ENCODE peak calls at places on chromosomes 16 and 17, in four cellular contexts. One of them, this sample, is unnamed.

GRCh38 chr17:75828051-75828400 is 16.2 kb downstream of the UNC13D start:
- DNase-seq in activated CD8-positive, alpha-beta T cell treated with anti-CD3 and anti-CD28 coated beads for 36 hours: peak; percentile 67
- DNase-seq in MM.1S: no peak
- DNase-seq in A549: no peak
- DNase-seq in this sample: no peak

GRCh38 chr17:17412331-17412730 is 64.5 kb upstream of the MED9 start:
- DNase-seq in activated CD8-positive, alpha-beta T cell treated with anti-CD3 and anti-CD28 coated beads for 36 hours: no peak
- DNase-seq in A549: peak; percentile 52
- DNase-seq in MM.1S: no peak
- DNase-seq in this sample: no peak

GRCh38 chr16:88967800-88968588 is 9.0 kb downstream of the CBFA2T3 start:
- DNase-seq in activated CD8-positive, alpha-beta T cell treated with anti-CD3 and anti-CD28 coated beads for 36 hours: peak; percentile 66
- DNase-seq in A549: no peak
- DNase-seq in MM.1S: peak; percentile 88
- DNase-seq in this sample: peak; percentile 86

GRCh38 chr17:73643846-73644144 is 450 bp downstream of the SDK2 start:
- DNase-seq in MM.1S: no peak
- DNase-seq in activated CD8-positive, alpha-beta T cell treated with anti-CD3 and anti-CD28 coated beads for 36 hours: no peak
- DNase-seq in A549: no peak
- DNase-seq in this sample: no peak

GRCh38 chr16:81586421-81586820 is 141.8 kb downstream of the CMIP start:
- DNase-seq in A549: no peak
- DNase-seq in MM.1S: no peak
- DNase-seq in activated CD8-positive, alpha-beta T cell treated with anti-CD3 and anti-CD28 coated beads for 36 hours: no peak
- DNase-seq in this sample: no peak

GRCh38 chr17:64547354-64547753 is 40.6 kb downstream of the CEP95 start:
- DNase-seq in A549: no peak
- DNase-seq in activated CD8-positive, alpha-beta T cell treated with anti-CD3 and anti-CD28 coated beads for 36 hours: no peak
- DNase-seq in MM.1S: no peak
- DNase-seq in this sample: no peak

GRCh38 chr17:77212081-77212832 is 71.5 kb downstream of the SEC14L1 start:
- DNase-seq in activated CD8-positive, alpha-beta T cell treated with anti-CD3 and anti-CD28 coated beads for 36 hours: no peak
- DNase-seq in MM.1S: peak; percentile 93
- DNase-seq in A549: no peak
- DNase-seq in this sample: peak; percentile 89

GRCh38 chr16:56988948-56989945 is at the start of gene NLRC5:
- DNase-seq in activated CD8-positive, alpha-beta T cell treated with anti-CD3 and anti-CD28 coated beads for 36 hours: peak; percentile 95
- DNase-seq in A549: peak; percentile 62
- DNase-seq in MM.1S: peak; percentile 96
- DNase-seq in this sample: peak; percentile 89

GRCh38 chr16:69334696-69335095 is 4.3 kb upstream of the PDF start:
- DNase-seq in A549: no peak
- DNase-seq in MM.1S: no peak
- DNase-seq in activated CD8-positive, alpha-beta T cell treated with anti-CD3 and anti-CD28 coated beads for 36 hours: no peak
- DNase-seq in this sample: no peak

GRCh38 chr17:9016941-9017552 is 4.3 kb upstream of the NTN1 start:
- DNase-seq in activated CD8-positive, alpha-beta T cell treated with anti-CD3 and anti-CD28 coated beads for 36 hours: no peak
- DNase-seq in MM.1S: no peak
- DNase-seq in A549: no peak
- DNase-seq in this sample: no peak

GRCh38 chr16:79154081-79154480 is 446.5 kb downstream of the MAF start:
- DNase-seq in A549: no peak
- DNase-seq in activated CD8-positive, alpha-beta T cell treated with anti-CD3 and anti-CD28 coated beads for 36 hours: no peak
- DNase-seq in MM.1S: no peak
- DNase-seq in this sample: no peak

GRCh38 chr17:29958947-29959657 is 17.7 kb downstream of the EFCAB5 start:
- DNase-seq in MM.1S: no peak
- DNase-seq in A549: peak; percentile 58
- DNase-seq in activated CD8-positive, alpha-beta T cell treated with anti-CD3 and anti-CD28 coated beads for 36 hours: no peak
- DNase-seq in this sample: no peak

GRCh38 chr16:78844028-78844427 is 744.6 kb downstream of the WWOX start:
- DNase-seq in activated CD8-positive, alpha-beta T cell treated with anti-CD3 and anti-CD28 coated beads for 36 hours: no peak
- DNase-seq in A549: no peak
- DNase-seq in MM.1S: no peak
- DNase-seq in this sample: no peak

GRCh38 chr17:77372444-77373297 is 231.9 kb downstream of the SEC14L1 start:
- DNase-seq in A549: no peak
- DNase-seq in activated CD8-positive, alpha-beta T cell treated with anti-CD3 and anti-CD28 coated beads for 36 hours: peak; percentile 75
- DNase-seq in MM.1S: peak; percentile 75
- DNase-seq in this sample: peak; percentile 83

GRCh38 chr17:81396722-81397313 is 1.6 kb downstream of the BAHCC1 start:
- DNase-seq in MM.1S: no peak
- DNase-seq in activated CD8-positive, alpha-beta T cell treated with anti-CD3 and anti-CD28 coated beads for 36 hours: peak; percentile 41
- DNase-seq in A549: peak; percentile 83
- DNase-seq in this sample: no peak

GRCh38 chr17:70855401-70856054 is 686.2 kb downstream of the KCNJ2 start:
- DNase-seq in A549: no peak
- DNase-seq in activated CD8-positive, alpha-beta T cell treated with anti-CD3 and anti-CD28 coated beads for 36 hours: no peak
- DNase-seq in MM.1S: no peak
- DNase-seq in this sample: no peak

GRCh38 chr16:2771496-2772402 is 5.3 kb downstream of the ELOB start:
- DNase-seq in MM.1S: no peak
- DNase-seq in activated CD8-positive, alpha-beta T cell treated with anti-CD3 and anti-CD28 coated beads for 36 hours: no peak
- DNase-seq in A549: no peak
- DNase-seq in this sample: no peak

GRCh38 chr16:2147981-2148671 is at the start of gene RAB26:
- DNase-seq in activated CD8-positive, alpha-beta T cell treated with anti-CD3 and anti-CD28 coated beads for 36 hours: peak; percentile 42
- DNase-seq in A549: peak; percentile 84
- DNase-seq in MM.1S: peak; percentile 67
- DNase-seq in this sample: peak; percentile 48

GRCh38 chr17:56217921-56218320 is 64.6 kb downstream of the ANKFN1 start:
- DNase-seq in A549: no peak
- DNase-seq in activated CD8-positive, alpha-beta T cell treated with anti-CD3 and anti-CD28 coated beads for 36 hours: no peak
- DNase-seq in MM.1S: no peak
- DNase-seq in this sample: no peak

GRCh38 chr16:87388818-87389134 is 3.4 kb upstream of the MAP1LC3B start:
- DNase-seq in A549: no peak
- DNase-seq in activated CD8-positive, alpha-beta T cell treated with anti-CD3 and anti-CD28 coated beads for 36 hours: no peak
- DNase-seq in MM.1S: no peak
- DNase-seq in this sample: no peak

GRCh38 chr16:88640520-88641247 is 2.3 kb downstream of the IL17C start:
- DNase-seq in activated CD8-positive, alpha-beta T cell treated with anti-CD3 and anti-CD28 coated beads for 36 hours: no peak
- DNase-seq in A549: no peak
- DNase-seq in MM.1S: no peak
- DNase-seq in this sample: no peak

GRCh38 chr17:36877774-36878173 is 59.5 kb upstream of the LHX1 start:
- DNase-seq in MM.1S: no peak
- DNase-seq in activated CD8-positive, alpha-beta T cell treated with anti-CD3 and anti-CD28 coated beads for 36 hours: no peak
- DNase-seq in A549: no peak
- DNase-seq in this sample: no peak

GRCh38 chr17:32588982-32589381 is 102.2 kb downstream of the CDK5R1 start:
- DNase-seq in A549: peak; percentile 34
- DNase-seq in activated CD8-positive, alpha-beta T cell treated with anti-CD3 and anti-CD28 coated beads for 36 hours: no peak
- DNase-seq in MM.1S: no peak
- DNase-seq in this sample: no peak
- TF ChIP-seq CTCF in A549: no peak
- TF ChIP-seq CTCF in activated CD8-positive, alpha-beta T cell treated with anti-CD3 and anti-CD28 coated beads for 36 hours: peak; percentile 14
- TF ChIP-seq CTCF in MM.1S: peak; percentile 18
- TF ChIP-seq CTCF in this sample: no peak

GRCh38 chr17:39508987-39509386 is 47.7 kb downstream of the CDK12 start:
- DNase-seq in A549: no peak
- DNase-seq in activated CD8-positive, alpha-beta T cell treated with anti-CD3 and anti-CD28 coated beads for 36 hours: no peak
- DNase-seq in MM.1S: no peak
- DNase-seq in this sample: no peak

GRCh38 chr17:39513256-39513655 is 52.0 kb downstream of the CDK12 start:
- DNase-seq in MM.1S: no peak
- DNase-seq in A549: no peak
- DNase-seq in activated CD8-positive, alpha-beta T cell treated with anti-CD3 and anti-CD28 coated beads for 36 hours: no peak
- DNase-seq in this sample: no peak

DNA sequence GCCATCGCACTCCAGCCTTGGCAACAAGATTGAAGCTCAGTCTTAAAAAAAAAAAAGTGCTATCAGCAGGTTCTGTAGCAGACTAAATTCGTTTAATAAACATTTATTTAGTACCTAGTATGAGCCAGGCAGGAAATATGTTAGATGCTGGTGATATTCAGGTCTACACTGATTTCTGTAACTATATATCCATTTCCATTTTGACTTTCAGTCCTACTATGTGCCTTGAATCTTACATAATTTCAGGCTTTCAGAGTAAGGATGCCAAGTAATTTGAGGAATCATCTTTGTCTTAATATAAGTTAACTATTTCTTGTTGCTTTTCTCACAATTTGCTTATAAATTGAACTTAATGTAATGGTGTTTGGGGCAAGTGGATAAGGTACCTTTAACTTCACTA is 46.2 kb downstream of the CDK12 start:
- DNase-seq in activated CD8-positive, alpha-beta T cell treated with anti-CD3 and anti-CD28 coated beads for 36 hours: no peak
- DNase-seq in MM.1S: no peak
- DNase-seq in A549: no peak
- DNase-seq in this sample: no peak
- TF ChIP-seq CTCF in activated CD8-positive, alpha-beta T cell treated with anti-CD3 and anti-CD28 coated beads for 36 hours: no peak
- TF ChIP-seq CTCF in MM.1S: no peak
- TF ChIP-seq CTCF in A549: no peak
- TF ChIP-seq CTCF in this sample: no peak

DNA sequence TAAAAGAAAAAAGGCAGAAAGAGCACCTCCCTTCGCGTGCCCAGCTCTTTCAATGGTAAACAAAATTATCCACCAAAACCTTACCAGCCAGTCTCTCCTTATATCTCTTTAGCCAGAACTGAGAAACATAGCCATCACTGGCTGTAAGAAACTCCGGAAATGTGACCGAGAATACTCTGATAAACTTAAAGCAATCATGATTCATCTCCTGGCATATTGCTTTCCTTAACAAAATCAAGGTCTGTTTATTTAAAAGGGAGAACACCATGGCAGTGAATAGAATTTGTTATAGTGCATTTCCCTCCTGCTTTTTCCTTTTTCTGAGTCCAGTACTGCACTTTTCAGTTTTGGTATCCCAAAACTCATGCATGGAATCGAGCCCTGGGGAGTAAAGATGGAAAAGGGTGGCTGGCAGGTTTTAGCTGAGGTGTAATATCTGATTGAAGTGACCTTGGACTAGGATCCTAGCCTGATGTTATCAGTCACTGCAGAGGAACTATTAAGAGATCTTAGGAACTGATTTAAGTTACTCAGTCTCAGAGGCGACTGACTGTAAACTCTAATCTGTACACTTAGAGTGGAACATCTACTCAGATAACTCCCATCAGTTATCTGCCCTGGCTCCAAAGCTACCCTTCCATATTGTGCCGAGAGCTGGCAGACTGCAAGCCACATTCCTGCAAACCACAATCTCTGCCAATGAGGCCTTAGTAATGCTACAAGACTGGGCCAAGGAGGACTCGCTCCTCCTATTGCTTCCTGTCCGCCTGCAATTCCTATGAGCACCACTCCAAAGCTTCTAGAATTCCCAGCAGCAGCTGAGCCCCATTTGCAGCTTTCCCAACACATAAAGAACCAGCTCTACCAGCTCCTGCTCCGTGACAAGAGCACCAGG is 7.4 kb upstream of the COX10 start:
- DNase-seq in activated CD8-positive, alpha-beta T cell treated with anti-CD3 and anti-CD28 coated beads for 36 hours: no peak
- DNase-seq in A549: no peak
- DNase-seq in MM.1S: no peak
- DNase-seq in this sample: no peak
- TF ChIP-seq CTCF in activated CD8-positive, alpha-beta T cell treated with anti-CD3 and anti-CD28 coated beads for 36 hours: no peak
- TF ChIP-seq CTCF in A549: no peak
- TF ChIP-seq CTCF in MM.1S: no peak
- TF ChIP-seq CTCF in this sample: no peak

GRCh38 chr17:82647593-82648164 is 565 bp downstream of the WDR45B start:
- DNase-seq in MM.1S: peak; percentile 30
- DNase-seq in activated CD8-positive, alpha-beta T cell treated with anti-CD3 and anti-CD28 coated beads for 36 hours: peak; percentile 51
- DNase-seq in A549: no peak
- DNase-seq in this sample: peak; percentile 53
- TF ChIP-seq CTCF in MM.1S: peak; percentile 28
- TF ChIP-seq CTCF in activated CD8-positive, alpha-beta T cell treated with anti-CD3 and anti-CD28 coated beads for 36 hours: peak; percentile 25
- TF ChIP-seq CTCF in A549: no peak
- TF ChIP-seq CTCF in this sample: peak; percentile 7

DNA sequence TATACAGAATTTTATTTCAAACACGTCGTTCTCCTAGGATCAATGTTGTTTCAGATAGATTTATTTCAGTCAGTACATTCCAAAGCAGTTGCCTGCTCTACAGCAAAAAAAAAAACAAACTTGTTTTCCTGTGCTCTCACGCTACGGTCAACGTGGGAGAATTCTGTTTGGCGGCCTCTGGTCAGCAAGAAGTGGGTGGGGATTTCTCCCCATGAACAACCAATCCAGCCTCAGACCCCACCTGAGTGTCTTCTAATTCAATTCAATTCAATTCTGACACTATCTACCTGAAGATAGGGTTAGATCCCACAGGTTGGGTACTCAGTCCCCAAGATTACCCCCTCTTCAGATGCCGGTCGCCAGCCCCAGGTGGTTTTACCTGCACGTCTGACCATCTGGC is 22.1 kb downstream of the C17orf58 start:
- DNase-seq in activated CD8-positive, alpha-beta T cell treated with anti-CD3 and anti-CD28 coated beads for 36 hours: no peak
- DNase-seq in MM.1S: no peak
- DNase-seq in A549: no peak
- DNase-seq in this sample: no peak
- TF ChIP-seq CTCF in activated CD8-positive, alpha-beta T cell treated with anti-CD3 and anti-CD28 coated beads for 36 hours: no peak
- TF ChIP-seq CTCF in MM.1S: no peak
- TF ChIP-seq CTCF in A549: no peak
- TF ChIP-seq CTCF in this sample: no peak

GRCh38 chr17:80027043-80027435 is 8.6 kb downstream of the TBC1D16 start:
- DNase-seq in A549: no peak
- DNase-seq in MM.1S: no peak
- DNase-seq in activated CD8-positive, alpha-beta T cell treated with anti-CD3 and anti-CD28 coated beads for 36 hours: no peak
- DNase-seq in this sample: no peak

GRCh38 chr17:80031691-80032480 is 3.8 kb downstream of the TBC1D16 start:
- DNase-seq in MM.1S: peak; percentile 12
- DNase-seq in A549: no peak
- DNase-seq in activated CD8-positive, alpha-beta T cell treated with anti-CD3 and anti-CD28 coated beads for 36 hours: no peak
- DNase-seq in this sample: no peak

GRCh38 chr17:80028030-80028429 is 7.6 kb downstream of the TBC1D16 start:
- DNase-seq in MM.1S: no peak
- DNase-seq in activated CD8-positive, alpha-beta T cell treated with anti-CD3 and anti-CD28 coated beads for 36 hours: no peak
- DNase-seq in A549: no peak
- DNase-seq in this sample: no peak

GRCh38 chr17:80030730-80031410 is 4.8 kb downstream of the TBC1D16 start:
- DNase-seq in activated CD8-positive, alpha-beta T cell treated with anti-CD3 and anti-CD28 coated beads for 36 hours: no peak
- DNase-seq in MM.1S: no peak
- DNase-seq in A549: no peak
- DNase-seq in this sample: no peak

GRCh38 chr17:80029235-80029974 is 6.3 kb downstream of the TBC1D16 start:
- DNase-seq in A549: no peak
- DNase-seq in activated CD8-positive, alpha-beta T cell treated with anti-CD3 and anti-CD28 coated beads for 36 hours: no peak
- DNase-seq in MM.1S: no peak
- DNase-seq in this sample: no peak
- TF ChIP-seq CTCF in A549: no peak
- TF ChIP-seq CTCF in activated CD8-positive, alpha-beta T cell treated with anti-CD3 and anti-CD28 coated beads for 36 hours: no peak
- TF ChIP-seq CTCF in MM.1S: no peak
- TF ChIP-seq CTCF in this sample: no peak

GRCh38 chr17:3683054-3683511 is 12.9 kb downstream of the P2RX5 start:
- DNase-seq in MM.1S: peak; percentile 68
- DNase-seq in activated CD8-positive, alpha-beta T cell treated with anti-CD3 and anti-CD28 coated beads for 36 hours: peak; percentile 65
- DNase-seq in A549: peak; percentile 63
- DNase-seq in this sample: peak; percentile 84
- TF ChIP-seq CTCF in MM.1S: peak; percentile 85
- TF ChIP-seq CTCF in activated CD8-positive, alpha-beta T cell treated with anti-CD3 and anti-CD28 coated beads for 36 hours: peak; percentile 96
- TF ChIP-seq CTCF in A549: peak; percentile 85
- TF ChIP-seq CTCF in this sample: peak; percentile 96

DNA sequence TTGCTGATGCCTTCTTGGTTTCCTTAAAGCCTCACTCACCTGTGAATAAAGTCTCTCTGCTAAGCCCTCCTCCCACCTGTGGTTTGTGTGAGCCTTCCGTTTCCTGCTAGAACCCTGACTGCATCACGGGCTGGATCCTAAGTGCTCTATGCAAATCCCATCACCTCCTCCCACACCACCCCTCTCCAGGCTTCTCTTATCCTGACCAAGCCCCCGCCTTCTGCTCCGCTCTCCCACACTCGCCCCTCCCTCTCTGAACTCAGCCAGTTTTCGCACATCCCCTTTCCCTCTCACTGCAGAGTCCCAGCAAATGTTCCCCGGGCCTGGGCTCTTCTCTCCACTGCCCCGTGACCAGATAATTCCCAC is 51.8 kb downstream of the PIMREG start:
- DNase-seq in A549: no peak
- DNase-seq in activated CD8-positive, alpha-beta T cell treated with anti-CD3 and anti-CD28 coated beads for 36 hours: peak; percentile 58
- DNase-seq in MM.1S: peak; percentile 67
- DNase-seq in this sample: peak; percentile 50
- TF ChIP-seq CTCF in A549: no peak
- TF ChIP-seq CTCF in activated CD8-positive, alpha-beta T cell treated with anti-CD3 and anti-CD28 coated beads for 36 hours: no peak
- TF ChIP-seq CTCF in MM.1S: no peak
- TF ChIP-seq CTCF in this sample: no peak

This sample was measured in GM10248.